ENCODE peak calls at places on chromosomes 7 and 10, in six cellular contexts. O is Panc1; L is CD8-positive, alpha-beta memory T cell; C is testis; W is CD8-positive, alpha-beta T cell; K is left ventricle myocardium inferior. F is an unnamed sample.

GRCh38 chr7:41879113-41879385 is 176.2 kb upstream of the INHBA start:
- DNase-seq in W (no peak), L (no peak), K (no peak), C (no peak), O (no peak), F (no peak)

GRCh38 chr10:30974355-30974754 is 57.3 kb downstream of the ZNF438 start:
- DNase-seq in C (no peak), L (no peak), K (no peak), W (no peak), O (no peak), F (no peak)

GRCh38 chr7:84482476-84482875 is 287.9 kb upstream of the SEMA3A start:
- DNase-seq in L (no peak), W (no peak), C (no peak), K (no peak), O (no peak), F (no peak)

GRCh38 chr7:156527458-156527890 is 113.1 kb upstream of the RNF32 start:
- DNase-seq in K (no peak), L (no peak), C (no peak), W (no peak), O (no peak), F (no peak)

GRCh38 chr7:101108330-101108857 is 18.5 kb upstream of the SERPINE1 start:
- DNase-seq in C (peak; percentile 69), W (no peak), K (peak; percentile 64), O (no peak), L (no peak), F (no peak)

GRCh38 chr7:1402110-1402790 is 57.0 kb downstream of the MICALL2 start:
- DNase-seq in W (no peak), K (no peak), C (no peak), O (no peak), L (no peak), F (no peak)

GRCh38 chr7:91628742-91629141 is 251.8 kb downstream of the MTERF1 start:
- DNase-seq in C (no peak), K (no peak), W (no peak), L (no peak), O (no peak), F (no peak)

GRCh38 chr10:117165557-117166419 is 27.7 kb upstream of the VAX1 start:
- DNase-seq in O (no peak), L (no peak), C (peak; percentile 59), W (peak; percentile 22), K (no peak), F (no peak)

GRCh38 chr10:78952686-78953085 is 116.1 kb upstream of the ZMIZ1 start:
- DNase-seq in W (no peak), O (no peak), C (peak; percentile 40), K (peak; percentile 53), L (no peak), F (no peak)

GRCh38 chr10:84440781-84441180 is 112.4 kb downstream of the CCSER2 start:
- DNase-seq in W (no peak), C (no peak), O (no peak), K (no peak), L (no peak), F (no peak)

GRCh38 chr10:3740157-3740871 is 44.7 kb downstream of the KLF6 start:
- DNase-seq in O (peak; percentile 94), W (no peak), K (no peak), L (no peak), C (no peak), F (no peak)

GRCh38 chr10:18594574-18595156 is 56.7 kb downstream of the NSUN6 start:
- DNase-seq in L (no peak), O (no peak), K (no peak), W (no peak), C (no peak), F (peak; percentile 22)

GRCh38 chr10:10500941-10501340 is 516.7 kb upstream of the CELF2 start:
- DNase-seq in L (no peak), W (no peak), O (no peak), K (no peak), C (no peak), F (no peak)

GRCh38 chr10:88693392-88694020 is 12.5 kb upstream of the LIPK start:
- DNase-seq in W (no peak), K (no peak), C (no peak), L (no peak), O (no peak), F (no peak)

GRCh38 chr7:117134885-117135552 is 181.7 kb downstream of the ST7 start:
- DNase-seq in O (no peak), W (no peak), K (no peak), L (no peak), C (no peak), F (no peak)

GRCh38 chr10:33365871-33366411 is 31.5 kb upstream of the NRP1 start:
- DNase-seq in O (no peak), W (no peak), K (no peak), C (no peak), L (no peak), F (no peak)

GRCh38 chr7:47638679-47639306 is 56.9 kb upstream of the TNS3 start:
- DNase-seq in L (no peak), W (no peak), O (no peak), K (no peak), C (peak; percentile 81), F (no peak)

GRCh38 chr10:124696446-124697392 is 47.5 kb downstream of the FAM53B start:
- DNase-seq in K (no peak), O (no peak), L (no peak), C (no peak), W (no peak), F (no peak)

GRCh38 chr7:31055501-31055900 is 3.4 kb downstream of the ADCYAP1R1 start:
- DNase-seq in O (no peak), K (no peak), L (no peak), W (no peak), C (no peak), F (no peak)

GRCh38 chr10:130138479-130138866 is 2.3 kb downstream of the GLRX3 start:
- DNase-seq in W (no peak), K (no peak), O (peak; percentile 78), L (no peak), C (no peak), F (no peak)

GRCh38 chr10:130140425-130140824 is 4.2 kb downstream of the GLRX3 start:
- DNase-seq in C (no peak), W (no peak), O (no peak), K (no peak), L (no peak), F (no peak)

GRCh38 chr10:130141878-130142277 is 5.7 kb downstream of the GLRX3 start:
- DNase-seq in C (no peak), W (no peak), O (no peak), K (no peak), L (no peak), F (no peak)

GRCh38 chr10:130141038-130141437 is 4.8 kb downstream of the GLRX3 start:
- DNase-seq in K (no peak), L (no peak), W (no peak), O (no peak), C (no peak), F (no peak)

GRCh38 chr10:130141460-130141859 is 5.3 kb downstream of the GLRX3 start:
- DNase-seq in C (no peak), W (no peak), K (no peak), L (no peak), O (no peak), F (no peak)
- H3K4me1 ChIP-seq in C (peaks cover 12% of the 10 kb centered on the region), W (peaks cover 30% of the 10 kb centered on the region), K (peaks cover 68% of the 10 kb centered on the region), L (peaks cover 46% of the 10 kb centered on the region), O (peaks cover 28% of the 10 kb centered on the region), F (peaks cover 3% of the 10 kb centered on the region)

GRCh38 chr7:29596593-29597178 is 33.1 kb downstream of the PRR15 start:
- DNase-seq in C (no peak), K (no peak), L (no peak), O (no peak), W (no peak), F (no peak)
- H3K27ac ChIP-seq in C (no peak overlapping the region), K (no peak overlapping the region), L (no peak overlapping the region), O (no peak overlapping the region), W (no peak overlapping the region), F (no peak overlapping the region)

DNA sequence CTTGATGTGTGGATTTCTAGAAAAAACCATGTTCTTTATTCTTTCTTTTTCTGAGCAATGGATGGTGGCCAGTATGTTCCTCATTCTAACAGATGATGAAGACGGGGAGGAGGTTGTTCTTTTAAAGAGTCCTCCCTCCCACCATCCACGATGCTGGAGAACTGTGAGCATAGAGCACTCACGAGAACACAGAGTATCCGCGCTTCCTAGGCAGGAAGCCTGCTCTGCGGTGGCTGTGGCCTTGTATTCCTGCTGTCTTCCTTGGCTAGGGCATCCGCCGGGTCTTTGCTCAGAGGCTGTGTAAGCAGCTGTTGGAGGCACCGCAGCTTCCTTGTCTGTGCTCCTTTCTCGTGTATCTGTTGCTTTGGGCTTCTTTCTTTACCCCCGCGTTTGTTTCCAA is 214.2 kb downstream of the CCDC3 start:
- DNase-seq in L (no peak), C (peak; percentile 55), K (no peak), O (no peak), W (no peak), F (no peak)
- H3K4me1 ChIP-seq in L (no peaks in the 10 kb centered on the region), C (peaks cover 3% of the 10 kb centered on the region), K (no peaks in the 10 kb centered on the region), O (no peaks in the 10 kb centered on the region), W (no peaks in the 10 kb centered on the region), F (no peaks in the 10 kb centered on the region)

DNA sequence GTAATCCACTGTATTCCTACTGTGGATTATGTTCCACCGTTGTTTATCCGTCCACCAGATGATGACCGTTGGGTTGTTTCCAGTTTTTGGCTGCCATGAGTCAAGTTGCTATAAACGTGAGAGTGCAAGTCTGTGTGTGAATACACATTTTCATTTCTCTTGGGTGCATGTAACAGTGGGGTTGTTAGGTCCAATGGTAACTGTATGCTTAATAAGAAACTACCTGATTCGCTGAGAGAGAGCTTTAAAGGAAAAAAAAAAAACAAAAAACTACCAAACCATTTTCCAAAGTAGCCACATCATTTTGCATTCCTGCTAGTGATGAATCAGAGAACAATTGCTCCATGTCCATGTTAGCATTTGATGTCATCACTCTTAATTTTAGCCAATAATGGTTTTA is 15.9 kb downstream of the UBN2 start:
- DNase-seq in O (no peak), L (no peak), W (no peak), K (no peak), C (no peak), F (no peak)
- H3K27ac ChIP-seq in O (no peak overlapping the region), L (no peak overlapping the region), W (no peak overlapping the region), K (no peak overlapping the region), C (no peak overlapping the region), F (no peak overlapping the region)

DNA sequence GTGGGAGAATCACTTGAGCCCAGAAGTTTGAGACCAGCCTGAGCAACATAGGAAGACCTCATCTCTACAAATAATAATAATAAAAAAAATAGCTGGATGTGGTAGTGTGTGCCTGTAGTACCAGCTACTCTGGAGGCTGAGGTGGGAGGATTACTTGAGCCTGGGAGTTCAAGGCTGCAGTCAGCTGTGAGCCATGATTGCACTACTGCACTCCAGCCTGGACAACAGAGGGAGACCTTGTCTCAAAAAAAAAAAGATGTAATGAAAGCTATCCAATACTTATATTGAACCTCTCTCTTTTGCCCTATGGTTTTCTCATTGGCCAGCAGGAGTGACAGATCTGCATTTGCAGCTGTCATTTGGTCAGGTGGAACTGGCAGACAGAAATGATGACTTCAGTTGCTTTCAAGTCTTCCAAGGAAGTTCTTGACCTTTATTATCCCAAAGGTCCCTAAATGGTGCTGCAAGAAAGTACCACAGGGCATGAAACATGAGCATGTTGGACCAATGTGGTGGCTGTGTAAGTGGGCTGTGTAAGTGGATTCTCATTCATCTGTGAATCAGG is 99.4 kb downstream of the CALD1 start:
- DNase-seq in W (no peak), O (no peak), C (no peak), L (no peak), K (no peak), F (no peak)
- H3K4me1 ChIP-seq in W (no peaks in the 10 kb centered on the region), O (no peaks in the 10 kb centered on the region), C (no peaks in the 10 kb centered on the region), L (no peaks in the 10 kb centered on the region), K (peaks cover 50% of the 10 kb centered on the region), F (no peaks in the 10 kb centered on the region)